ENCODE peak calls at places on chromosome 22, in four cellular contexts. V, F, C and I are unnamed samples. For H3K4me1 and H3K27me3, the result is how much of the 10 kb centered on the place peaks cover.

GRCh38 chr22:47609653-47610052 is 847.2 kb downstream of the TBC1D22A start:
- DNase-seq in C (no peak), F (no peak), V (no peak), I (no peak)

GRCh38 chr22:48635825-48636224 is 1191.8 kb downstream of the BRD1 start:
- DNase-seq in V (no peak), F (no peak), C (no peak), I (no peak)

GRCh38 chr22:47402876-47403525 is 640.6 kb downstream of the TBC1D22A start:
- DNase-seq in F (no peak), V (no peak), C (no peak), I (no peak)

GRCh38 chr22:17952273-17952801 is 72.0 kb downstream of the MICAL3 start:
- DNase-seq in F (no peak), C (no peak), V (no peak), I (no peak)

GRCh38 chr22:47395481-47395880 is 633.0 kb downstream of the TBC1D22A start:
- DNase-seq in C (peak), F (no peak), V (no peak), I (no peak)

GRCh38 chr22:17882162-17882561 is 107.9 kb upstream of the BID start:
- DNase-seq in C (no peak), V (no peak), F (no peak), I (no peak)

GRCh38 chr22:40679964-40680818 is 907 bp downstream of the MCHR1 start:
- DNase-seq in C (no peak), F (no peak), V (no peak), I (no peak)

GRCh38 chr22:37566903-37567798 is 6.9 kb downstream of the CDC42EP1 start:
- DNase-seq in C (peak), V (peak), F (peak), I (peak)

GRCh38 chr22:35555351-35555915 is 14.8 kb downstream of the RASD2 start:
- DNase-seq in F (no peak), V (no peak), C (peak), I (no peak)

GRCh38 chr22:46040471-46041465 is 63.8 kb upstream of the WNT7B start:
- DNase-seq in F (no peak), C (no peak), V (no peak), I (peak)

GRCh38 chr22:19218541-19219233 is 40.2 kb upstream of the SLC25A1 start:
- DNase-seq in C (no peak), F (no peak), V (no peak), I (no peak)

GRCh38 chr22:20324139-20324516 is 4.3 kb upstream of the DGCR6L start:
- DNase-seq in C (no peak), V (no peak), F (no peak), I (no peak)

GRCh38 chr22:35835998-35836691 is 118.5 kb downstream of the APOL5 start:
- DNase-seq in C (peak), V (peak), F (no peak), I (peak)

GRCh38 chr22:41480397-41480735 is 11.4 kb downstream of the ACO2 start:
- DNase-seq in F (no peak), V (no peak), C (peak), I (no peak)

GRCh38 chr22:34841911-34842310 is 224.0 kb upstream of the ISX start:
- DNase-seq in V (no peak), C (peak), F (no peak), I (no peak)

GRCh38 chr22:23685205-23685784 is 5.5 kb upstream of the RGL4 start:
- DNase-seq in C (peak), V (no peak), F (no peak), I (no peak)

GRCh38 chr22:37273126-37273845 is 9.0 kb upstream of the CYTH4 start:
- DNase-seq in C (peak), F (no peak), V (no peak), I (no peak)

GRCh38 chr22:30129636-30130035 is 49.4 kb downstream of the HORMAD2 start:
- DNase-seq in C (no peak), F (no peak), V (no peak), I (no peak)

GRCh38 chr22:50471962-50472361 is 2.9 kb downstream of the SBF1 start:
- DNase-seq in V (no peak), F (no peak), C (no peak), I (no peak)

GRCh38 chr22:50470491-50470890 is 4.3 kb downstream of the SBF1 start:
- DNase-seq in C (no peak), F (no peak), V (no peak), I (no peak)

GRCh38 chr22:50473088-50473487 is 1.7 kb downstream of the SBF1 start:
- DNase-seq in V (peak), C (no peak), F (peak), I (no peak)

GRCh38 chr22:50469377-50470305 is 5.2 kb downstream of the SBF1 start:
- DNase-seq in F (peak), V (peak), C (peak), I (no peak)

GRCh38 chr22:50471197-50471847 is 3.5 kb downstream of the SBF1 start:
- DNase-seq in C (no peak), F (no peak), V (no peak), I (no peak)
- H3K4me1 ChIP-seq in C (under half), F (half or more), V (under half), I (under half)

GRCh38 chr22:49688516-49689254 is 139.0 kb downstream of the BRD1 start:
- DNase-seq in F (no peak), C (no peak), V (no peak), I (no peak)

GRCh38 chr22:49689255-49689770 is 138.4 kb downstream of the BRD1 start:
- DNase-seq in F (no peak), C (no peak), V (no peak), I (no peak)

GRCh38 chr22:49686495-49687219 is 141.0 kb downstream of the BRD1 start:
- DNase-seq in V (no peak), C (no peak), F (no peak), I (no peak)

GRCh38 chr22:49687333-49687732 is 140.3 kb downstream of the BRD1 start:
- DNase-seq in F (no peak), V (no peak), C (no peak), I (no peak)

DNA sequence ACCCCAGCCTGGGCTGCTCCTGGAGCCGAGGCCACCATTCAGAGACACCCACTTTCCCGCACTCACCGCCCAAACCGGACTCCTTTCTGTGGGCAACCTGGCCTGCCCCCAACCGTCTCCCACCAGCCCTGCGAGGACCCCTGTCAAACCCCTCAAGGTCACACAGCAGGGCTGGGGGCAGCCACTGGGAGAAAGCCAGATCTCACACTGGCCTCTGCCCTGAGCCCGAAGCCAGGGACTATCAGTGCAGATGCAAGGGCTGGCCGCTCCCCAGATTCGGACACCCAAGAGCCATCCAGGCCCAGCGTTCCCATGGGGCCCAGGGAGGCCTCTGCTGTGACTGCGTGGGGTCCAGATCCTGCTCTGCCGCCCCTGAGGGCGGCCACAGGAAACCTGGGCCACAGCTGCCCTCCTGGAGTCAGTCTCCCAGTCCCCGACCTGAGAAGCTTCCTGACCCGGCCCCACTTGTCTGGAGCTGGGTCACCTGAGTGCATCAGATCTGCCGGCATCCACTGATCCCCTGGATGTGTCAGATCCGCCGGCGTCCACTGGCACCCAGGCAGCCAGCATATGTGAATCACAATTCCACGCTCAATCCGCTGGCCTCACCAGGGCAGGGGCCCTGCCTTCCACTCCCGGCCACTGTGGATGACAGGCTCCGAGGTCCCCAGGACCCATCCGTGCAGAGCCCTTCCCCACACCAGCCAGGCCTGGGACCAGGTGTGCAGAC is 139.7 kb downstream of the BRD1 start:
- DNase-seq in F (no peak), C (no peak), V (no peak), I (no peak)
- H3K27me3 ChIP-seq in F (under half), C (under half), V (under half), I (under half)

GRCh38 chr22:27380826-27381225 is 420.7 kb downstream of the MN1 start:
- DNase-seq in F (no peak), C (no peak), V (no peak), I (no peak)

GRCh38 chr22:27382947-27383346 is 418.6 kb downstream of the MN1 start:
- DNase-seq in V (no peak), C (no peak), F (no peak), I (no peak)

GRCh38 chr22:27381960-27382742 is 419.4 kb downstream of the MN1 start:
- DNase-seq in F (no peak), V (no peak), C (no peak), I (no peak)

GRCh38 chr22:27383896-27384295 is 417.7 kb downstream of the MN1 start:
- DNase-seq in V (no peak), F (no peak), C (no peak), I (no peak)

GRCh38 chr22:27381552-27381951 is 420.0 kb downstream of the MN1 start:
- DNase-seq in C (no peak), V (no peak), F (no peak), I (no peak)
- H3K4me1 ChIP-seq in C (under half), V (under half), F (under half), I (under half)

GRCh38 chr22:22237521-22237920 is 7.1 kb upstream of the VPREB1 start:
- DNase-seq in C (no peak), F (no peak), V (no peak), I (no peak)
- H3K27me3 ChIP-seq in C (under half), F (under half), V (half or more), I (under half)

DNA sequence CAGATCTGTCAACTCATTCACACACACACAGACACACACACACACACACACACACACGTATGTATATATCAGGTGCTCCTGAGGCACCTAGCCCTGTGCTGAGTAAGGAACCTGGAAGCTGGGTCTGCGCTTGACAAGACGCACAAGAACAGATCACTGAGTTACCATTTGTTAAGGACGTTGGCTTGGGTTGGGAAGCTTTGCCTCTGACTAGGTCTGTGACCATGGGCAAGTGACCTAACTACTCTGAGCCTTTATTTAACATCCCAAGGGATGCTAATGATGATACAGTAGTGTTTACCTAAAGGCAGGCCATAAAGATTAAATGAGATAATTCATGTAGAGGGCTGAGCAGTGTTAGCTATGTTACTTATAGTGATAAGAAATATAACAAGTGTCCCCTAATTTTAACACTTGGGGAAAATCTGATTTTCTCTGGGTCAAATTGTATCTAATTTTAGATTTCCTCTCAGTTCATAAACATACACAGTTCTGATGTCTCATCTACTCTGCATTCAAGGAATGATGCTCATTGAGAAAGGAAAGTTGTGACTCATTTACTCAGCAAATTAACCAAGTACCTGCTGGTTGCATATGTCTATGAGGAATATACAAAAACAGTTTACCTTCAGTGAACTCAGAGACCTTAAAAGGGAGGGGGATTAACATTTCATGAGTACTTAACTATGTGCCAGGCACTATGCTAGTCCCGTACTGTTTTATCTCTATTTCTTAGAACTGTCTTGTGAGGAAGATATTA is 13.6 kb downstream of the RNF185 start:
- DNase-seq in C (peak), V (no peak), F (no peak), I (no peak)
- H3K4me1 ChIP-seq in C (under half), V (under half), F (under half), I (under half)